ENCODE peak calls at places on chromosome 1, in six cellular contexts. T, P, M, S, F and D are unnamed samples.

GRCh38 chr1:211781260-211781659 is 49.3 kb downstream of the LPGAT1 start:
- DNase-seq in T (no peak), P (no peak), M (no peak), S (no peak), F (no peak), D (no peak)

GRCh38 chr1:11487196-11487751 is 8.3 kb downstream of the DISP3 start:
- DNase-seq in T (no peak), P (no peak), M (no peak), S (no peak), F (peak; percentile 71), D (no peak)

GRCh38 chr1:65924471-65924870 is 131.8 kb downstream of the PDE4B start:
- DNase-seq in T (no peak), P (no peak), M (no peak), S (no peak), F (no peak), D (no peak)

GRCh38 chr1:58206749-58207148 is 339.8 kb downstream of the OMA1 start:
- DNase-seq in T (no peak), P (no peak), M (no peak), S (no peak), F (no peak), D (no peak)

GRCh38 chr1:244460195-244460594 is 878 bp upstream of the CATSPERE start:
- DNase-seq in T (no peak), P (peak; percentile 30), M (no peak), S (no peak), F (no peak), D (no peak)

GRCh38 chr1:109198043-109198695 is 15.5 kb upstream of the SARS1 start:
- DNase-seq in T (no peak), P (no peak), M (no peak), S (no peak), F (no peak), D (no peak)

GRCh38 chr1:8197493-8198282 is 120.2 kb upstream of the SLC45A1 start:
- DNase-seq in T (no peak), P (no peak), M (no peak), S (no peak), F (no peak), D (no peak)

GRCh38 chr1:170164103-170164763 is 18.5 kb downstream of the NTMT2 start:
- DNase-seq in T (no peak), P (no peak), M (no peak), S (no peak), F (no peak), D (no peak)

GRCh38 chr1:41640756-41641482 is 156.4 kb upstream of the EDN2 start:
- DNase-seq in T (no peak), P (no peak), M (no peak), S (no peak), F (no peak), D (no peak)

GRCh38 chr1:7408771-7409150 is 362.3 kb upstream of the VAMP3 start:
- DNase-seq in T (no peak), P (no peak), M (no peak), S (no peak), F (no peak), D (no peak)

GRCh38 chr1:9321480-9321849 is 28.8 kb downstream of the SPSB1 start:
- DNase-seq in T (no peak), P (no peak), M (no peak), S (no peak), F (no peak), D (no peak)

GRCh38 chr1:53687886-53688285 is 51.1 kb downstream of the GLIS1 start:
- DNase-seq in T (no peak), P (no peak), M (no peak), S (no peak), F (no peak), D (no peak)

GRCh38 chr1:38151399-38151798 is 104.8 kb upstream of the POU3F1 start:
- DNase-seq in T (no peak), P (no peak), M (no peak), S (no peak), F (peak; percentile 18), D (no peak)

GRCh38 chr1:44798481-44799365 is 1.5 kb upstream of the PLK3 start:
- DNase-seq in T (no peak), P (no peak), M (no peak), S (no peak), F (no peak), D (no peak)

GRCh38 chr1:229440821-229441537 is 7.1 kb upstream of the ACTA1 start:
- DNase-seq in T (no peak), P (no peak), M (no peak), S (no peak), F (no peak), D (no peak)

GRCh38 chr1:45543599-45544417 is 6.8 kb upstream of the AKR1A1 start:
- DNase-seq in T (peak; percentile 33), P (peak; percentile 76), M (peak; percentile 77), S (peak; percentile 78), F (no peak), D (no peak)